ENCODE peak calls at places on chromosomes 13 and 19, in seven cellular contexts. One of them, this sample, is unnamed.
A peak's percentile ranks its signal among the peaks of the same experiment; 100 is the strongest.

GRCh38 chr19:46659151-46660007 is 1.6 kb downstream of the DACT3 start:
- DNase-seq in cardiac muscle cell: peak; percentile 50
- DNase-seq in fibroblast of lung: no peak
- DNase-seq in stomach: no peak
- DNase-seq in heart right ventricle: peak; percentile 39
- DNase-seq in IMR-90: no peak
- DNase-seq in suprapubic skin: no peak
- DNase-seq in this sample: no peak

GRCh38 chr19:1274081-1274851 is 1.1 kb upstream of the FAM174C start:
- DNase-seq in fibroblast of lung: no peak
- DNase-seq in cardiac muscle cell: no peak
- DNase-seq in stomach: no peak
- DNase-seq in heart right ventricle: no peak
- DNase-seq in suprapubic skin: no peak
- DNase-seq in IMR-90: no peak
- DNase-seq in this sample: no peak

GRCh38 chr13:76223565-76223964 is 587.4 kb downstream of the LMO7 start:
- DNase-seq in suprapubic skin: no peak
- DNase-seq in fibroblast of lung: no peak
- DNase-seq in heart right ventricle: no peak
- DNase-seq in cardiac muscle cell: peak; percentile 5
- DNase-seq in IMR-90: no peak
- DNase-seq in stomach: no peak
- DNase-seq in this sample: no peak

GRCh38 chr13:41561179-41561578 is 103.8 kb downstream of the RGCC start:
- DNase-seq in suprapubic skin: no peak
- DNase-seq in stomach: no peak
- DNase-seq in fibroblast of lung: peak; percentile 52
- DNase-seq in IMR-90: peak; percentile 43
- DNase-seq in cardiac muscle cell: peak; percentile 37
- DNase-seq in heart right ventricle: no peak
- DNase-seq in this sample: no peak

GRCh38 chr19:11164879-11165406 is 9.4 kb upstream of the SPC24 start:
- DNase-seq in stomach: peak; percentile 65
- DNase-seq in cardiac muscle cell: peak; percentile 97
- DNase-seq in fibroblast of lung: peak; percentile 93
- DNase-seq in heart right ventricle: peak; percentile 80
- DNase-seq in IMR-90: peak; percentile 61
- DNase-seq in suprapubic skin: peak; percentile 91
- DNase-seq in this sample: no peak

GRCh38 chr13:30376426-30377311 is 45.6 kb upstream of the UBE2L5 start:
- DNase-seq in stomach: peak; percentile 45
- DNase-seq in heart right ventricle: no peak
- DNase-seq in cardiac muscle cell: no peak
- DNase-seq in fibroblast of lung: no peak
- DNase-seq in suprapubic skin: no peak
- DNase-seq in IMR-90: no peak
- DNase-seq in this sample: peak; percentile 57

GRCh38 chr13:50476579-50476978 is 366.9 kb downstream of the DLEU7 start:
- DNase-seq in heart right ventricle: no peak
- DNase-seq in fibroblast of lung: no peak
- DNase-seq in suprapubic skin: no peak
- DNase-seq in stomach: no peak
- DNase-seq in cardiac muscle cell: no peak
- DNase-seq in IMR-90: no peak
- DNase-seq in this sample: no peak

GRCh38 chr19:52138614-52139290 is 986 bp downstream of the ZNF616 start:
- DNase-seq in heart right ventricle: no peak
- DNase-seq in cardiac muscle cell: peak; percentile 29
- DNase-seq in suprapubic skin: no peak
- DNase-seq in stomach: no peak
- DNase-seq in fibroblast of lung: no peak
- DNase-seq in IMR-90: peak; percentile 19
- DNase-seq in this sample: no peak

GRCh38 chr19:18743281-18743825 is 47.8 kb downstream of the COMP start:
- DNase-seq in suprapubic skin: no peak
- DNase-seq in heart right ventricle: peak; percentile 80
- DNase-seq in stomach: peak; percentile 92
- DNase-seq in cardiac muscle cell: peak; percentile 88
- DNase-seq in fibroblast of lung: peak; percentile 79
- DNase-seq in IMR-90: peak; percentile 76
- DNase-seq in this sample: no peak

GRCh38 chr13:24680258-24680920 is at the start of gene ATP12A:
- DNase-seq in fibroblast of lung: no peak
- DNase-seq in cardiac muscle cell: no peak
- DNase-seq in IMR-90: no peak
- DNase-seq in stomach: peak; percentile 35
- DNase-seq in heart right ventricle: no peak
- DNase-seq in suprapubic skin: no peak
- DNase-seq in this sample: peak; percentile 20

GRCh38 chr13:87376081-87376480 is 295.1 kb upstream of the SLITRK5 start:
- DNase-seq in heart right ventricle: no peak
- DNase-seq in suprapubic skin: no peak
- DNase-seq in cardiac muscle cell: no peak
- DNase-seq in IMR-90: no peak
- DNase-seq in stomach: no peak
- DNase-seq in fibroblast of lung: no peak
- DNase-seq in this sample: no peak

GRCh38 chr19:7868326-7868670 is 5.9 kb downstream of the PRR36 start:
- DNase-seq in fibroblast of lung: no peak
- DNase-seq in cardiac muscle cell: no peak
- DNase-seq in suprapubic skin: no peak
- DNase-seq in IMR-90: no peak
- DNase-seq in heart right ventricle: no peak
- DNase-seq in stomach: peak; percentile 32
- DNase-seq in this sample: peak; percentile 21

GRCh38 chr13:22012676-22013075 is 341.8 kb downstream of the FGF9 start:
- DNase-seq in cardiac muscle cell: no peak
- DNase-seq in stomach: no peak
- DNase-seq in fibroblast of lung: no peak
- DNase-seq in heart right ventricle: no peak
- DNase-seq in IMR-90: no peak
- DNase-seq in suprapubic skin: no peak
- DNase-seq in this sample: no peak

GRCh38 chr19:44847144-44848035 is 1.3 kb downstream of the NECTIN2 start:
- DNase-seq in suprapubic skin: peak; percentile 89
- DNase-seq in cardiac muscle cell: peak; percentile 71
- DNase-seq in stomach: peak; percentile 92
- DNase-seq in heart right ventricle: peak; percentile 74
- DNase-seq in fibroblast of lung: peak; percentile 36
- DNase-seq in IMR-90: peak; percentile 58
- DNase-seq in this sample: no peak

GRCh38 chr13:112990783-112991182 is 21.8 kb downstream of the MCF2L start:
- DNase-seq in fibroblast of lung: no peak
- DNase-seq in suprapubic skin: no peak
- DNase-seq in stomach: peak; percentile 88
- DNase-seq in cardiac muscle cell: no peak
- DNase-seq in heart right ventricle: no peak
- DNase-seq in IMR-90: no peak
- DNase-seq in this sample: no peak

GRCh38 chr19:50475101-50475568 is 1.2 kb upstream of the EMC10 start:
- DNase-seq in stomach: no peak
- DNase-seq in heart right ventricle: no peak
- DNase-seq in fibroblast of lung: no peak
- DNase-seq in cardiac muscle cell: no peak
- DNase-seq in IMR-90: no peak
- DNase-seq in suprapubic skin: no peak
- DNase-seq in this sample: no peak

DNA sequence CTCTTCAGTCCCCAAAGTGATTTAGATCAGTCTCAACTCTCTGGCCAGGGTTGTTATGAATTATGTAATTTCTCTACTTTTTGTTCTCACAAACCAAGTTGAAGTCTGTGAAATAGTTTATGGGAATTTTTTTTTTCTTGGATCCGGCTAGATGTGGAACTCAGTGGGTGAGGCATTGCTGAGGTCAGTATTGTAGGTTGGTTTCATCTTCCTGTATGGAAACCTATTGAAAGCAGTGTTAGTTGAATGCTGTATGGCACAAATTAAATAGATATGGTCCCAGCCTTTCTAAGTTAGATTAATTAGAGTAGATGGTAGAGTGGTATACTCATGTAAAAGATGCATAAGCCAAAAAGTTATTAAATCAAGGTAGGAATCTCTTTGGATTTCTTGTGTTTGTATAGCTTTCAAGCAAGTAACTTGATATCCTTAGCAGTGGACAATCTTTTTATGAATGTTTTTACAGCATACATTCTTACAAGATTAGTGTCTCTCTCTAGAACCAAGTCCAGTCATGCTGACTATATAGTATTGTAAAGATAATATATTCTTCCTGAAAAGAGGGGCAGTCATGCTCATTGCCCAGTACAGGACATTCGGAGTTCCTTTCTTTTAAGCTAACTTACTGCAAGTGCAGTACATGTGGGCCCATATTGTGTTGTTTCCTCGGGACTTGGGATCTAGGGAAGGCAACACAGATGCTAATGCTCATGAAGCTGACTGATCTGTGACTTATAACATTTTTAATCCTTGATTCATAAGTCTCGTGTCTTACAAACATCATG is 2541.1 kb downstream of the PCDH9 start:
- DNase-seq in fibroblast of lung: peak; percentile 36
- DNase-seq in heart right ventricle: no peak
- DNase-seq in IMR-90: peak; percentile 81
- DNase-seq in stomach: no peak
- DNase-seq in cardiac muscle cell: no peak
- DNase-seq in suprapubic skin: no peak
- DNase-seq in this sample: no peak
- H3K27ac ChIP-seq in fibroblast of lung: no peak overlapping the region
- H3K27ac ChIP-seq in heart right ventricle: no peak overlapping the region
- H3K27ac ChIP-seq in IMR-90: no peak overlapping the region
- H3K27ac ChIP-seq in stomach: no peak overlapping the region
- H3K27ac ChIP-seq in cardiac muscle cell: no peak overlapping the region
- H3K27ac ChIP-seq in suprapubic skin: no peak overlapping the region
- H3K27ac ChIP-seq in this sample: no peak overlapping the region

DNA sequence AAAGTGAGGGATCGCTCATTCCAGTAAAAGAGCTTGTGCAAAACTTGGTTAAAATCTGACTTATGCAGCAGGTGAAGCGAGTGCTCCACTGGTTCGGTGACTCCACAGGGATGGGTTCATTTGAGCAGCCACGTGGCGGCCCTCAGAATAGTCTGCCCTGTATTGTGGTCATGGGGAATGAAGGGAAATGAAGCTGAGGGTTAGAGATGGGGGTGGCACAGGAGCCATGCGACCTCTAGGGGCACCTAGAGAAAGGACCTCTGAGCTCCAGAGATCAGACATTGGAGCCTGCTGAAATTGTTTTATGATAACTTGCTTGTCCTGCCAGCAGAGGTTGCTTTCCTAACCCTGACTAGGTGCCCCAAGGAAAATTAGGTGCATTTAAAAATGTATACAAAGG is 26.6 kb downstream of the CBY2 start:
- DNase-seq in IMR-90: no peak
- DNase-seq in suprapubic skin: no peak
- DNase-seq in heart right ventricle: no peak
- DNase-seq in fibroblast of lung: no peak
- DNase-seq in stomach: no peak
- DNase-seq in cardiac muscle cell: peak; percentile 7
- DNase-seq in this sample: no peak
- TF ChIP-seq CTCF in IMR-90: no peak
- TF ChIP-seq CTCF in suprapubic skin: no peak
- TF ChIP-seq CTCF in heart right ventricle: no peak
- TF ChIP-seq CTCF in fibroblast of lung: no peak
- TF ChIP-seq CTCF in stomach: no peak
- TF ChIP-seq CTCF in cardiac muscle cell: peak; percentile 15
- TF ChIP-seq CTCF in this sample: no peak

GRCh38 chr13:18962168-18962734 is 219.4 kb downstream of the TUBA3C start:
- DNase-seq in heart right ventricle: no peak
- DNase-seq in suprapubic skin: no peak
- DNase-seq in fibroblast of lung: no peak
- DNase-seq in IMR-90: no peak
- DNase-seq in cardiac muscle cell: no peak
- DNase-seq in stomach: no peak
- DNase-seq in this sample: no peak
- H3K9me3 ChIP-seq in heart right ventricle: peaks cover 7% of the 10 kb centered on the region
- H3K9me3 ChIP-seq in suprapubic skin: peaks cover 19% of the 10 kb centered on the region
- H3K9me3 ChIP-seq in fibroblast of lung: no peaks in the 10 kb centered on the region
- H3K9me3 ChIP-seq in IMR-90: peaks cover 60% of the 10 kb centered on the region
- H3K9me3 ChIP-seq in cardiac muscle cell: no peaks in the 10 kb centered on the region
- H3K9me3 ChIP-seq in stomach: peaks cover 42% of the 10 kb centered on the region
- H3K9me3 ChIP-seq in this sample: peaks cover 8% of the 10 kb centered on the region

GRCh38 chr19:3987619-3988371 is 2.5 kb upstream of the EEF2 start:
- DNase-seq in heart right ventricle: peak; percentile 91
- DNase-seq in IMR-90: peak; percentile 76
- DNase-seq in fibroblast of lung: peak; percentile 83
- DNase-seq in cardiac muscle cell: peak; percentile 86
- DNase-seq in stomach: peak; percentile 93
- DNase-seq in suprapubic skin: no peak
- DNase-seq in this sample: peak; percentile 92
- H3K27ac ChIP-seq in heart right ventricle: no peak overlapping the region
- H3K27ac ChIP-seq in IMR-90: no peak overlapping the region
- H3K27ac ChIP-seq in fibroblast of lung: no peak overlapping the region
- H3K27ac ChIP-seq in cardiac muscle cell: no peak overlapping the region
- H3K27ac ChIP-seq in stomach: peak overlapping the region; percentile 45
- H3K27ac ChIP-seq in suprapubic skin: no peak overlapping the region
- H3K27ac ChIP-seq in this sample: no peak overlapping the region

DNA sequence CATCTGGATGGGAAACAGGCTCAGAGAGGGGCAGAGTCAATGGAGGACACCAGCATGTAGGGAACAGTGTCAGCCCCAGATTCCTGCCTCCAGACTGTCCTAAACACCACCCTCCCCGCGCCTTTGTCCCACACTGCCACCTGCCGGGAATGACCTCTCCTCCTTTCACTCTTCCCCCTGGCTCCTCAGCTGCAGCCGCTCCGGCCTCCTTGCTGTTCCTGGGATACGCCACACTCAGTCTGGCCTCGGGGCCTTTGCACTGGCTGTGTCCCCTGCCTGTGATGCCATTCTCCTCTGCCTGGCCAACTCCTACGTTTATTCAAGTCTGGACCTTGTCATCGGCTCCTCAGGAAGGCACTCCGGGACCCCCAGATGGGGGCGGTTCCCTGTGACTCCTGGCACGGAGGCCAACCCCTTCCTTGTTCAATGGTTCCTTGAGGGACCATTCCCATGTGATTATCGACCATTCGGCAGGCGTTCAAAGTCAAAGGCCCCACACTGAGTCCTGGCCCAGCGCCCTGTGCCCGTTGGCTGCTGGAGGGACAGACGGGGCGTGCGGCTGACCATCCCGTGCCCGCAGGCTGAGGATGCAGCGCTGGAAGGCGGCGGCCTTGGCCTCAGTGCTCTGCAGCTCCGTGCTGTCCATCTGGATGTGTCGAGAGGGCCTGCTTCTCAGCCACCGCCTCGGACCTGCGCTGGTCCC is 15.8 kb downstream of the FUT6 start:
- DNase-seq in suprapubic skin: no peak
- DNase-seq in stomach: peak; percentile 71
- DNase-seq in heart right ventricle: no peak
- DNase-seq in cardiac muscle cell: no peak
- DNase-seq in fibroblast of lung: no peak
- DNase-seq in IMR-90: no peak
- DNase-seq in this sample: no peak
- TF ChIP-seq CTCF in suprapubic skin: no peak
- TF ChIP-seq CTCF in stomach: no peak
- TF ChIP-seq CTCF in heart right ventricle: no peak
- TF ChIP-seq CTCF in cardiac muscle cell: no peak
- TF ChIP-seq CTCF in fibroblast of lung: no peak
- TF ChIP-seq CTCF in IMR-90: peak; percentile 10
- TF ChIP-seq CTCF in this sample: no peak

DNA sequence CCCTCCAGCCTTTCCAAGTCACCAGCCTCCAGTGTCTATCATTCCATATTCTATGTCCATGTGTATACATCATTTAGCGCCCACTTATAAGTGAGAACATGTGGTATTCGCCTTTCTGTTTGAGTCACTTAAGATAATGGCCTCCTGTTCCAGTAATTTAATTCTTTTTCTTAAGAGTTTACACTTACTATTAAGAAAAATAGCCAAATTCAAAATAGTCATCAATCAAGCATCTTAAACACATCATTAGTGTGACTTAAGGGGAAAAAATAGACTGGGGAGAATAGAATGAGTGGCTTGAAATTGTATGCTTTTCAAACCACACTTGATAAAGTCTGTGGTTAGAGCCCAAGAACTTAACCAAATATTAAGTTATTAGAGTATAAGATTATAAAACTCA is 248.0 kb downstream of the MAB21L1 start:
- DNase-seq in IMR-90: no peak
- DNase-seq in suprapubic skin: no peak
- DNase-seq in stomach: no peak
- DNase-seq in heart right ventricle: no peak
- DNase-seq in fibroblast of lung: no peak
- DNase-seq in cardiac muscle cell: no peak
- DNase-seq in this sample: no peak
- H3K9me3 ChIP-seq in IMR-90: no peaks in the 10 kb centered on the region
- H3K9me3 ChIP-seq in suprapubic skin: no peaks in the 10 kb centered on the region
- H3K9me3 ChIP-seq in stomach: no peaks in the 10 kb centered on the region
- H3K9me3 ChIP-seq in heart right ventricle: no peaks in the 10 kb centered on the region
- H3K9me3 ChIP-seq in fibroblast of lung: no peaks in the 10 kb centered on the region
- H3K9me3 ChIP-seq in cardiac muscle cell: no peaks in the 10 kb centered on the region
- H3K9me3 ChIP-seq in this sample: no peaks in the 10 kb centered on the region

This sample was measured in CD4-positive, alpha-beta T cell.